ENCODE peak calls at places on chromosomes 16 and 17, in eight cellular contexts. One of them, this sample, is unnamed.

GRCh38 chr16:1543085-1543896 is 9.8 kb downstream of the TMEM204 start:
- DNase-seq in mesenchymal stem cell: peak
- DNase-seq in progenitor cell of endocrine pancreas: no peak
- DNase-seq in BE2C: peak
- DNase-seq in G401: no peak
- DNase-seq in mucosa of descending colon: no peak
- DNase-seq in GM12892: no peak
- DNase-seq in NCI-H460: peak
- DNase-seq in this sample: no peak

GRCh38 chr17:15185625-15185991 is 79.5 kb downstream of the PMP22 start:
- DNase-seq in mesenchymal stem cell: peak
- DNase-seq in GM12892: no peak
- DNase-seq in mucosa of descending colon: no peak
- DNase-seq in G401: peak
- DNase-seq in BE2C: no peak
- DNase-seq in NCI-H460: no peak
- DNase-seq in progenitor cell of endocrine pancreas: no peak
- DNase-seq in this sample: peak

GRCh38 chr17:83189673-83190385 is 110.4 kb downstream of the METRNL start:
- DNase-seq in mucosa of descending colon: peak
- DNase-seq in mesenchymal stem cell: peak
- DNase-seq in progenitor cell of endocrine pancreas: no peak
- DNase-seq in GM12892: no peak
- DNase-seq in BE2C: no peak
- DNase-seq in NCI-H460: no peak
- DNase-seq in G401: no peak
- DNase-seq in this sample: no peak

GRCh38 chr17:13311301-13311700 is 290.4 kb downstream of the HS3ST3A1 start:
- DNase-seq in mesenchymal stem cell: peak
- DNase-seq in progenitor cell of endocrine pancreas: no peak
- DNase-seq in GM12892: no peak
- DNase-seq in BE2C: no peak
- DNase-seq in mucosa of descending colon: no peak
- DNase-seq in NCI-H460: no peak
- DNase-seq in G401: peak
- DNase-seq in this sample: no peak

GRCh38 chr16:19186403-19186802 is 18.4 kb downstream of the SYT17 start:
- DNase-seq in G401: no peak
- DNase-seq in BE2C: no peak
- DNase-seq in GM12892: no peak
- DNase-seq in mucosa of descending colon: no peak
- DNase-seq in NCI-H460: no peak
- DNase-seq in mesenchymal stem cell: peak
- DNase-seq in progenitor cell of endocrine pancreas: no peak
- DNase-seq in this sample: no peak

GRCh38 chr17:81350320-81350686 is 45.0 kb upstream of the BAHCC1 start:
- DNase-seq in GM12892: no peak
- DNase-seq in mucosa of descending colon: peak
- DNase-seq in progenitor cell of endocrine pancreas: no peak
- DNase-seq in NCI-H460: no peak
- DNase-seq in BE2C: no peak
- DNase-seq in mesenchymal stem cell: no peak
- DNase-seq in G401: no peak
- DNase-seq in this sample: no peak

GRCh38 chr16:14291941-14292825 is 221.1 kb downstream of the MRTFB start:
- DNase-seq in GM12892: no peak
- DNase-seq in BE2C: no peak
- DNase-seq in G401: no peak
- DNase-seq in mucosa of descending colon: no peak
- DNase-seq in NCI-H460: no peak
- DNase-seq in mesenchymal stem cell: no peak
- DNase-seq in progenitor cell of endocrine pancreas: no peak
- DNase-seq in this sample: no peak

GRCh38 chr16:46916980-46917379 is 32.8 kb downstream of the GPT2 start:
- DNase-seq in G401: no peak
- DNase-seq in GM12892: no peak
- DNase-seq in NCI-H460: no peak
- DNase-seq in BE2C: peak
- DNase-seq in progenitor cell of endocrine pancreas: no peak
- DNase-seq in mucosa of descending colon: no peak
- DNase-seq in mesenchymal stem cell: peak
- DNase-seq in this sample: no peak

GRCh38 chr17:72702136-72702735 is 390.3 kb downstream of the SLC39A11 start:
- DNase-seq in progenitor cell of endocrine pancreas: no peak
- DNase-seq in G401: no peak
- DNase-seq in mucosa of descending colon: no peak
- DNase-seq in GM12892: no peak
- DNase-seq in BE2C: no peak
- DNase-seq in mesenchymal stem cell: no peak
- DNase-seq in NCI-H460: no peak
- DNase-seq in this sample: no peak

GRCh38 chr16:997440-998051 is 16.0 kb downstream of the SOX8 start:
- DNase-seq in progenitor cell of endocrine pancreas: peak
- DNase-seq in NCI-H460: no peak
- DNase-seq in mesenchymal stem cell: peak
- DNase-seq in G401: no peak
- DNase-seq in GM12892: no peak
- DNase-seq in mucosa of descending colon: no peak
- DNase-seq in BE2C: no peak
- DNase-seq in this sample: no peak

GRCh38 chr17:4934173-4934979 is 2.3 kb downstream of the GP1BA start:
- DNase-seq in NCI-H460: no peak
- DNase-seq in BE2C: peak
- DNase-seq in progenitor cell of endocrine pancreas: no peak
- DNase-seq in mesenchymal stem cell: peak
- DNase-seq in G401: peak
- DNase-seq in GM12892: no peak
- DNase-seq in mucosa of descending colon: peak
- DNase-seq in this sample: peak

GRCh38 chr17:65413390-65413789 is 148.1 kb downstream of the AXIN2 start:
- DNase-seq in mucosa of descending colon: peak
- DNase-seq in NCI-H460: no peak
- DNase-seq in GM12892: no peak
- DNase-seq in mesenchymal stem cell: no peak
- DNase-seq in BE2C: no peak
- DNase-seq in G401: no peak
- DNase-seq in progenitor cell of endocrine pancreas: no peak
- DNase-seq in this sample: no peak

GRCh38 chr17:78174870-78175642 is 6.7 kb downstream of the SYNGR2 start:
- DNase-seq in GM12892: no peak
- DNase-seq in mucosa of descending colon: peak
- DNase-seq in G401: peak
- DNase-seq in NCI-H460: no peak
- DNase-seq in progenitor cell of endocrine pancreas: no peak
- DNase-seq in BE2C: no peak
- DNase-seq in mesenchymal stem cell: no peak
- DNase-seq in this sample: peak

GRCh38 chr17:39194089-39194984 is 3.1 kb downstream of the CACNB1 start:
- DNase-seq in NCI-H460: peak
- DNase-seq in progenitor cell of endocrine pancreas: no peak
- DNase-seq in G401: peak
- DNase-seq in GM12892: no peak
- DNase-seq in BE2C: peak
- DNase-seq in mucosa of descending colon: no peak
- DNase-seq in mesenchymal stem cell: peak
- DNase-seq in this sample: peak

GRCh38 chr17:142876-143784 is 5.8 kb downstream of the SCGB1C2 start:
- DNase-seq in progenitor cell of endocrine pancreas: no peak
- DNase-seq in BE2C: no peak
- DNase-seq in G401: no peak
- DNase-seq in mesenchymal stem cell: no peak
- DNase-seq in GM12892: no peak
- DNase-seq in NCI-H460: no peak
- DNase-seq in mucosa of descending colon: peak
- DNase-seq in this sample: no peak

GRCh38 chr16:31528726-31529397 is 1.2 kb downstream of the AHSP start:
- DNase-seq in NCI-H460: no peak
- DNase-seq in GM12892: no peak
- DNase-seq in BE2C: no peak
- DNase-seq in mucosa of descending colon: no peak
- DNase-seq in progenitor cell of endocrine pancreas: no peak
- DNase-seq in mesenchymal stem cell: no peak
- DNase-seq in G401: no peak
- DNase-seq in this sample: no peak

GRCh38 chr16:65950211-65950610 is 416.3 kb upstream of the CDH5 start:
- DNase-seq in GM12892: no peak
- DNase-seq in G401: no peak
- DNase-seq in NCI-H460: no peak
- DNase-seq in mesenchymal stem cell: peak
- DNase-seq in progenitor cell of endocrine pancreas: no peak
- DNase-seq in BE2C: no peak
- DNase-seq in mucosa of descending colon: no peak
- DNase-seq in this sample: no peak

GRCh38 chr17:64449545-64449944 is 630 bp downstream of the MILR1 start:
- DNase-seq in GM12892: no peak
- DNase-seq in NCI-H460: no peak
- DNase-seq in G401: no peak
- DNase-seq in mucosa of descending colon: no peak
- DNase-seq in BE2C: no peak
- DNase-seq in mesenchymal stem cell: peak
- DNase-seq in progenitor cell of endocrine pancreas: no peak
- DNase-seq in this sample: no peak

GRCh38 chr17:40509626-40510327 is 8.4 kb upstream of the TNS4 start:
- DNase-seq in mesenchymal stem cell: no peak
- DNase-seq in BE2C: no peak
- DNase-seq in progenitor cell of endocrine pancreas: no peak
- DNase-seq in G401: no peak
- DNase-seq in mucosa of descending colon: no peak
- DNase-seq in GM12892: no peak
- DNase-seq in NCI-H460: no peak
- DNase-seq in this sample: no peak

GRCh38 chr17:77445908-77446535 is 305.3 kb downstream of the SEC14L1 start:
- DNase-seq in NCI-H460: no peak
- DNase-seq in progenitor cell of endocrine pancreas: no peak
- DNase-seq in BE2C: no peak
- DNase-seq in mucosa of descending colon: peak
- DNase-seq in GM12892: no peak
- DNase-seq in G401: no peak
- DNase-seq in mesenchymal stem cell: peak
- DNase-seq in this sample: no peak

GRCh38 chr16:11108466-11108805 is 147.6 kb downstream of the SOCS1 start:
- DNase-seq in G401: peak
- DNase-seq in progenitor cell of endocrine pancreas: no peak
- DNase-seq in NCI-H460: no peak
- DNase-seq in BE2C: no peak
- DNase-seq in GM12892: no peak
- DNase-seq in mucosa of descending colon: no peak
- DNase-seq in mesenchymal stem cell: no peak
- DNase-seq in this sample: peak

GRCh38 chr17:57620576-57620975 is 124.5 kb downstream of the CCDC182 start:
- DNase-seq in G401: no peak
- DNase-seq in mesenchymal stem cell: no peak
- DNase-seq in BE2C: no peak
- DNase-seq in progenitor cell of endocrine pancreas: no peak
- DNase-seq in NCI-H460: no peak
- DNase-seq in GM12892: no peak
- DNase-seq in mucosa of descending colon: no peak
- DNase-seq in this sample: no peak

GRCh38 chr17:40091691-40092397 is 8.5 kb downstream of the NR1D1 start:
- DNase-seq in NCI-H460: no peak
- DNase-seq in progenitor cell of endocrine pancreas: no peak
- DNase-seq in mucosa of descending colon: peak
- DNase-seq in G401: peak
- DNase-seq in BE2C: peak
- DNase-seq in GM12892: no peak
- DNase-seq in mesenchymal stem cell: no peak
- DNase-seq in this sample: no peak

GRCh38 chr17:45225051-45225700 is 3.5 kb downstream of the FMNL1 start:
- DNase-seq in progenitor cell of endocrine pancreas: no peak
- DNase-seq in mucosa of descending colon: no peak
- DNase-seq in BE2C: no peak
- DNase-seq in mesenchymal stem cell: no peak
- DNase-seq in GM12892: peak
- DNase-seq in NCI-H460: no peak
- DNase-seq in G401: peak
- DNase-seq in this sample: no peak

GRCh38 chr17:27319536-27320221 is 25.8 kb downstream of the WSB1 start:
- DNase-seq in progenitor cell of endocrine pancreas: no peak
- DNase-seq in G401: peak
- DNase-seq in mesenchymal stem cell: peak
- DNase-seq in mucosa of descending colon: peak
- DNase-seq in BE2C: peak
- DNase-seq in GM12892: no peak
- DNase-seq in NCI-H460: no peak
- DNase-seq in this sample: peak

GRCh38 chr17:58306131-58306951 is 22.3 kb downstream of the TSPOAP1 start:
- DNase-seq in mesenchymal stem cell: no peak
- DNase-seq in progenitor cell of endocrine pancreas: peak
- DNase-seq in NCI-H460: no peak
- DNase-seq in mucosa of descending colon: no peak
- DNase-seq in GM12892: no peak
- DNase-seq in BE2C: no peak
- DNase-seq in G401: no peak
- DNase-seq in this sample: no peak

GRCh38 chr17:77959926-77960521 is 1.5 kb downstream of the TNRC6C start:
- DNase-seq in GM12892: no peak
- DNase-seq in progenitor cell of endocrine pancreas: no peak
- DNase-seq in BE2C: no peak
- DNase-seq in mesenchymal stem cell: peak
- DNase-seq in NCI-H460: no peak
- DNase-seq in G401: peak
- DNase-seq in mucosa of descending colon: no peak
- DNase-seq in this sample: peak

GRCh38 chr16:1002399-1003161 is 21.0 kb downstream of the SOX8 start:
- DNase-seq in G401: no peak
- DNase-seq in NCI-H460: peak
- DNase-seq in BE2C: peak
- DNase-seq in progenitor cell of endocrine pancreas: no peak
- DNase-seq in GM12892: no peak
- DNase-seq in mesenchymal stem cell: peak
- DNase-seq in mucosa of descending colon: no peak
- DNase-seq in this sample: no peak

GRCh38 chr16:17275076-17275732 is 195.6 kb downstream of the XYLT1 start:
- DNase-seq in GM12892: no peak
- DNase-seq in G401: no peak
- DNase-seq in mucosa of descending colon: peak
- DNase-seq in NCI-H460: no peak
- DNase-seq in progenitor cell of endocrine pancreas: no peak
- DNase-seq in mesenchymal stem cell: no peak
- DNase-seq in BE2C: no peak
- DNase-seq in this sample: no peak

GRCh38 chr17:8145811-8146210 is 6.4 kb downstream of the PER1 start:
- DNase-seq in G401: no peak
- DNase-seq in mesenchymal stem cell: no peak
- DNase-seq in GM12892: no peak
- DNase-seq in mucosa of descending colon: no peak
- DNase-seq in NCI-H460: no peak
- DNase-seq in BE2C: no peak
- DNase-seq in progenitor cell of endocrine pancreas: no peak
- DNase-seq in this sample: no peak

GRCh38 chr17:65896889-65897288 is 295.0 kb downstream of the CEP112 start:
- DNase-seq in mesenchymal stem cell: no peak
- DNase-seq in G401: no peak
- DNase-seq in GM12892: no peak
- DNase-seq in mucosa of descending colon: no peak
- DNase-seq in progenitor cell of endocrine pancreas: no peak
- DNase-seq in NCI-H460: no peak
- DNase-seq in BE2C: no peak
- DNase-seq in this sample: no peak

GRCh38 chr16:84672276-84673202 is 24.2 kb downstream of the KLHL36 start:
- DNase-seq in mesenchymal stem cell: peak
- DNase-seq in G401: peak
- DNase-seq in mucosa of descending colon: peak
- DNase-seq in NCI-H460: peak
- DNase-seq in BE2C: peak
- DNase-seq in GM12892: peak
- DNase-seq in progenitor cell of endocrine pancreas: peak
- DNase-seq in this sample: peak

GRCh38 chr17:42866216-42866615 is 15.2 kb downstream of the AOC3 start:
- DNase-seq in G401: no peak
- DNase-seq in mesenchymal stem cell: no peak
- DNase-seq in BE2C: no peak
- DNase-seq in mucosa of descending colon: no peak
- DNase-seq in GM12892: no peak
- DNase-seq in progenitor cell of endocrine pancreas: no peak
- DNase-seq in NCI-H460: no peak
- DNase-seq in this sample: no peak

GRCh38 chr17:42459983-42460300 is 1.3 kb downstream of the ATP6V0A1 start:
- DNase-seq in NCI-H460: peak
- DNase-seq in BE2C: no peak
- DNase-seq in mesenchymal stem cell: peak
- DNase-seq in GM12892: no peak
- DNase-seq in mucosa of descending colon: no peak
- DNase-seq in progenitor cell of endocrine pancreas: no peak
- DNase-seq in G401: peak
- DNase-seq in this sample: peak